ENCODE peak calls at places on chromosomes 2 and 18, in seven cellular contexts. One of them, this sample, is unnamed.

GRCh38 chr2:68588589-68588988 is 54.8 kb upstream of the PROKR1 start:
- DNase-seq in mesenchymal stem cell: no peak
- DNase-seq in H1: no peak
- DNase-seq in IMR-90: no peak
- DNase-seq in neuronal stem cell: no peak
- DNase-seq in trophoblast cell: no peak
- DNase-seq in mesendoderm: no peak
- DNase-seq in this sample: no peak

GRCh38 chr2:198314559-198315153 is 510.3 kb downstream of the PLCL1 start:
- DNase-seq in H1: no peak
- DNase-seq in trophoblast cell: no peak
- DNase-seq in neuronal stem cell: peak; percentile 50
- DNase-seq in mesenchymal stem cell: peak; percentile 71
- DNase-seq in mesendoderm: peak; percentile 74
- DNase-seq in IMR-90: peak; percentile 65
- DNase-seq in this sample: no peak

GRCh38 chr2:202007015-202008011 is 26.3 kb upstream of the FZD7 start:
- DNase-seq in trophoblast cell: no peak
- DNase-seq in IMR-90: no peak
- DNase-seq in neuronal stem cell: no peak
- DNase-seq in mesenchymal stem cell: no peak
- DNase-seq in H1: no peak
- DNase-seq in mesendoderm: no peak
- DNase-seq in this sample: no peak

GRCh38 chr2:197113221-197113831 is 186.8 kb upstream of the PGAP1 start:
- DNase-seq in neuronal stem cell: no peak
- DNase-seq in mesenchymal stem cell: peak; percentile 55
- DNase-seq in H1: no peak
- DNase-seq in mesendoderm: no peak
- DNase-seq in IMR-90: peak; percentile 45
- DNase-seq in trophoblast cell: no peak
- DNase-seq in this sample: no peak

GRCh38 chr2:167331636-167332232 is 443.5 kb downstream of the XIRP2 start:
- DNase-seq in trophoblast cell: no peak
- DNase-seq in H1: peak; percentile 85
- DNase-seq in neuronal stem cell: peak; percentile 70
- DNase-seq in mesendoderm: peak; percentile 96
- DNase-seq in IMR-90: no peak
- DNase-seq in mesenchymal stem cell: no peak
- DNase-seq in this sample: peak; percentile 85

GRCh38 chr2:100013892-100014677 is 128.3 kb downstream of the AFF3 start:
- DNase-seq in neuronal stem cell: peak; percentile 14
- DNase-seq in mesenchymal stem cell: peak; percentile 97
- DNase-seq in trophoblast cell: peak; percentile 74
- DNase-seq in H1: no peak
- DNase-seq in mesendoderm: peak; percentile 96
- DNase-seq in IMR-90: peak; percentile 99
- DNase-seq in this sample: peak; percentile 55

GRCh38 chr2:182649316-182649715 is 66.7 kb upstream of the DNAJC10 start:
- DNase-seq in H1: no peak
- DNase-seq in neuronal stem cell: peak; percentile 12
- DNase-seq in trophoblast cell: no peak
- DNase-seq in mesenchymal stem cell: peak; percentile 58
- DNase-seq in mesendoderm: peak; percentile 78
- DNase-seq in IMR-90: peak; percentile 46
- DNase-seq in this sample: peak; percentile 60

GRCh38 chr2:160210599-160211138 is 10.6 kb upstream of the ITGB6 start:
- DNase-seq in H1: peak; percentile 89
- DNase-seq in mesendoderm: peak; percentile 77
- DNase-seq in trophoblast cell: peak; percentile 82
- DNase-seq in mesenchymal stem cell: no peak
- DNase-seq in IMR-90: peak; percentile 38
- DNase-seq in neuronal stem cell: peak; percentile 51
- DNase-seq in this sample: peak; percentile 81

GRCh38 chr2:63594622-63595021 is 5.9 kb downstream of the MDH1 start:
- DNase-seq in H1: no peak
- DNase-seq in trophoblast cell: no peak
- DNase-seq in mesendoderm: no peak
- DNase-seq in neuronal stem cell: no peak
- DNase-seq in IMR-90: no peak
- DNase-seq in mesenchymal stem cell: no peak
- DNase-seq in this sample: no peak

GRCh38 chr2:152549428-152549827 is 167.8 kb downstream of the PRPF40A start:
- DNase-seq in mesenchymal stem cell: no peak
- DNase-seq in H1: no peak
- DNase-seq in neuronal stem cell: no peak
- DNase-seq in IMR-90: peak; percentile 33
- DNase-seq in mesendoderm: no peak
- DNase-seq in trophoblast cell: no peak
- DNase-seq in this sample: no peak

GRCh38 chr2:240291337-240291751 is 144.1 kb upstream of the GPC1 start:
- DNase-seq in trophoblast cell: no peak
- DNase-seq in H1: no peak
- DNase-seq in mesendoderm: no peak
- DNase-seq in neuronal stem cell: no peak
- DNase-seq in IMR-90: no peak
- DNase-seq in mesenchymal stem cell: no peak
- DNase-seq in this sample: no peak

GRCh38 chr2:12819098-12819465 is 102.3 kb downstream of the TRIB2 start:
- DNase-seq in neuronal stem cell: no peak
- DNase-seq in mesendoderm: peak; percentile 77
- DNase-seq in IMR-90: peak; percentile 99
- DNase-seq in H1: no peak
- DNase-seq in mesenchymal stem cell: peak; percentile 98
- DNase-seq in trophoblast cell: peak; percentile 70
- DNase-seq in this sample: no peak

GRCh38 chr2:147603434-147604225 is 241.2 kb upstream of the ACVR2A start:
- DNase-seq in neuronal stem cell: no peak
- DNase-seq in mesendoderm: no peak
- DNase-seq in H1: no peak
- DNase-seq in IMR-90: no peak
- DNase-seq in trophoblast cell: peak; percentile 54
- DNase-seq in mesenchymal stem cell: no peak
- DNase-seq in this sample: no peak

GRCh38 chr2:182302174-182302573 is 124.7 kb downstream of the PDE1A start:
- DNase-seq in trophoblast cell: no peak
- DNase-seq in IMR-90: peak; percentile 90
- DNase-seq in neuronal stem cell: no peak
- DNase-seq in H1: no peak
- DNase-seq in mesenchymal stem cell: peak; percentile 46
- DNase-seq in mesendoderm: no peak
- DNase-seq in this sample: no peak

GRCh38 chr18:55404811-55405654 is 183.0 kb downstream of the TCF4 start:
- DNase-seq in trophoblast cell: no peak
- DNase-seq in neuronal stem cell: no peak
- DNase-seq in IMR-90: no peak
- DNase-seq in mesenchymal stem cell: no peak
- DNase-seq in H1: no peak
- DNase-seq in mesendoderm: no peak
- DNase-seq in this sample: no peak

GRCh38 chr2:9220201-9220600 is 13.6 kb downstream of the ASAP2 start:
- DNase-seq in H1: no peak
- DNase-seq in mesenchymal stem cell: no peak
- DNase-seq in neuronal stem cell: no peak
- DNase-seq in mesendoderm: no peak
- DNase-seq in IMR-90: no peak
- DNase-seq in trophoblast cell: no peak
- DNase-seq in this sample: no peak

GRCh38 chr2:46335404-46335965 is 38.3 kb downstream of the EPAS1 start:
- DNase-seq in neuronal stem cell: peak; percentile 20
- DNase-seq in mesenchymal stem cell: peak; percentile 92
- DNase-seq in mesendoderm: peak; percentile 68
- DNase-seq in H1: peak; percentile 56
- DNase-seq in trophoblast cell: no peak
- DNase-seq in IMR-90: peak; percentile 88
- DNase-seq in this sample: peak; percentile 61

GRCh38 chr2:150716186-150716585 is 228.7 kb upstream of the RND3 start:
- DNase-seq in neuronal stem cell: no peak
- DNase-seq in mesenchymal stem cell: no peak
- DNase-seq in IMR-90: no peak
- DNase-seq in mesendoderm: no peak
- DNase-seq in trophoblast cell: no peak
- DNase-seq in H1: no peak
- DNase-seq in this sample: no peak

GRCh38 chr2:173496746-173497145 is 142.1 kb downstream of the CDCA7 start:
- DNase-seq in mesenchymal stem cell: peak; percentile 55
- DNase-seq in IMR-90: peak; percentile 53
- DNase-seq in neuronal stem cell: no peak
- DNase-seq in mesendoderm: no peak
- DNase-seq in H1: no peak
- DNase-seq in trophoblast cell: no peak
- DNase-seq in this sample: no peak

GRCh38 chr2:189049709-189050108 is 75.5 kb downstream of the COL3A1 start:
- DNase-seq in neuronal stem cell: no peak
- DNase-seq in mesenchymal stem cell: no peak
- DNase-seq in trophoblast cell: no peak
- DNase-seq in H1: no peak
- DNase-seq in IMR-90: peak; percentile 58
- DNase-seq in mesendoderm: no peak
- DNase-seq in this sample: no peak

GRCh38 chr2:216526939-216527338 is 28.3 kb downstream of the RPL37A start:
- DNase-seq in mesenchymal stem cell: no peak
- DNase-seq in mesendoderm: no peak
- DNase-seq in trophoblast cell: no peak
- DNase-seq in neuronal stem cell: no peak
- DNase-seq in H1: no peak
- DNase-seq in IMR-90: no peak
- DNase-seq in this sample: no peak

GRCh38 chr2:218368621-218369153 is 12.0 kb downstream of the CATIP start:
- DNase-seq in mesendoderm: peak; percentile 83
- DNase-seq in neuronal stem cell: no peak
- DNase-seq in H1: peak; percentile 54
- DNase-seq in trophoblast cell: peak; percentile 80
- DNase-seq in mesenchymal stem cell: peak; percentile 46
- DNase-seq in IMR-90: no peak
- DNase-seq in this sample: peak; percentile 68

DNA sequence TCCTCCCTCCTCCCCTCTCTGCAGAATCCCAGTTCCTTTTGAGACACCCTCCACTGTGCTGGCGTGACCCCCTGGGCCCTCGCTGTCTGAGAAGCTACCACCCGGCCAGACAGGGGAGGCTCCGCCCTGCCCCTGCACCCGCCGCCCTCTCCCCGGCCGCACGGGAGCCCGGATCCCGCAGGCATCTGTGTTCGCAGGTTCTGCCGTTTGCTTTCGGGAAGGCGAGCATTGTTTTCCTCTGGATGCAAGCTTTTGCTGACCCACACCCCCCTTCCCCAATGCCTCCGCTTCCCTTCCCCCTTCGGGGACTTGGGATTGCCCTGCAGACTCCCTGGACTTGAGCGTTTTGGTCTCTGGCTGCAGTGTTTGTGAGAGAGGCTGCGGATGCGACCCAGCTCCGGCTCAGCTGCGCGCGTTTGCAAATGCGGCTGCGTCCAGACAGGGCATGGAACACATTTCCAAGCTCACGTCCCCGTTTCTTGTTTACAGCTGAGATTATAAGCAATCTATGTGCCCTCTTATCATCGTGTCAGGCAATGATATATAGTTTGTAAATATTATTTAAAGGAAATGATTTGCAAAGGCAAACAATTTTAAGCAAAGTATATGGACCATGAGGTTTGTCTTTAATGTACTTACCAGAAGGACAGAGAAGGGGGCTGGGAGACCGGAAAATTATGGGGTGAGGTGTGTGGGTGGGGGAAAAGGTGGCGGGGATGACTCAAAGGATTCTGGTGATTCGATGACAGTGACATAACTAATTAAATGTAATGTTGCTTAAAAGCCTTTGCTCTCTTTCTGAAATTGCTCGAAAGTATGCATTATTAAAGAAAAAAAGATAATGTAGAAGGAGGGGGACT is 631.8 kb downstream of the NYAP2 start:
- DNase-seq in IMR-90: peak; percentile 69
- DNase-seq in mesenchymal stem cell: peak; percentile 84
- DNase-seq in mesendoderm: peak; percentile 97
- DNase-seq in H1: peak; percentile 82
- DNase-seq in trophoblast cell: no peak
- DNase-seq in neuronal stem cell: peak; percentile 90
- DNase-seq in this sample: peak; percentile 83
- H3K18ac ChIP-seq in IMR-90: peak overlapping the region; percentile 83
- H3K18ac ChIP-seq in mesenchymal stem cell: peak overlapping the region; percentile 68
- H3K18ac ChIP-seq in mesendoderm: peak overlapping the region; percentile 97
- H3K18ac ChIP-seq in H1: peak overlapping the region; percentile 61
- H3K18ac ChIP-seq in trophoblast cell: no peak overlapping the region
- H3K18ac ChIP-seq in neuronal stem cell: peak overlapping the region; percentile 51
- H3K18ac ChIP-seq in this sample: peak overlapping the region; percentile 33

GRCh38 chr2:55154525-55155030 is 77.5 kb downstream of the CLHC1 start:
- DNase-seq in trophoblast cell: no peak
- DNase-seq in H1: no peak
- DNase-seq in mesendoderm: no peak
- DNase-seq in mesenchymal stem cell: no peak
- DNase-seq in IMR-90: no peak
- DNase-seq in neuronal stem cell: no peak
- DNase-seq in this sample: no peak
- H3K4me2 ChIP-seq in trophoblast cell: no peak overlapping the region
- H3K4me2 ChIP-seq in H1: no peak overlapping the region
- H3K4me2 ChIP-seq in mesendoderm: no peak overlapping the region
- H3K4me2 ChIP-seq in mesenchymal stem cell: no peak overlapping the region
- H3K4me2 ChIP-seq in IMR-90: no peak overlapping the region
- H3K4me2 ChIP-seq in neuronal stem cell: no peak overlapping the region
- H3K4me2 ChIP-seq in this sample: no peak overlapping the region

GRCh38 chr18:6751207-6751606 is 21.7 kb downstream of the ARHGAP28 start:
- DNase-seq in trophoblast cell: no peak
- DNase-seq in H1: no peak
- DNase-seq in mesenchymal stem cell: no peak
- DNase-seq in neuronal stem cell: no peak
- DNase-seq in mesendoderm: no peak
- DNase-seq in IMR-90: no peak
- DNase-seq in this sample: no peak
- H3K18ac ChIP-seq in trophoblast cell: no peak overlapping the region
- H3K18ac ChIP-seq in H1: no peak overlapping the region
- H3K18ac ChIP-seq in mesenchymal stem cell: no peak overlapping the region
- H3K18ac ChIP-seq in neuronal stem cell: no peak overlapping the region
- H3K18ac ChIP-seq in mesendoderm: peak overlapping the region; percentile 99
- H3K18ac ChIP-seq in IMR-90: peak overlapping the region; percentile 93
- H3K18ac ChIP-seq in this sample: no peak overlapping the region

GRCh38 chr2:28294451-28294850 is 98.2 kb upstream of the FOSL2 start:
- DNase-seq in H1: no peak
- DNase-seq in mesendoderm: no peak
- DNase-seq in neuronal stem cell: no peak
- DNase-seq in mesenchymal stem cell: no peak
- DNase-seq in trophoblast cell: no peak
- DNase-seq in IMR-90: no peak
- DNase-seq in this sample: no peak

GRCh38 chr2:28293416-28293815 is 99.2 kb upstream of the FOSL2 start:
- DNase-seq in neuronal stem cell: no peak
- DNase-seq in IMR-90: no peak
- DNase-seq in H1: no peak
- DNase-seq in trophoblast cell: peak; percentile 72
- DNase-seq in mesenchymal stem cell: no peak
- DNase-seq in mesendoderm: no peak
- DNase-seq in this sample: no peak

GRCh38 chr2:28291811-28292455 is 100.7 kb upstream of the FOSL2 start:
- DNase-seq in mesendoderm: no peak
- DNase-seq in H1: no peak
- DNase-seq in mesenchymal stem cell: peak; percentile 59
- DNase-seq in IMR-90: peak; percentile 62
- DNase-seq in trophoblast cell: no peak
- DNase-seq in neuronal stem cell: no peak
- DNase-seq in this sample: no peak

GRCh38 chr2:28296243-28296642 is 96.4 kb upstream of the FOSL2 start:
- DNase-seq in H1: no peak
- DNase-seq in mesendoderm: no peak
- DNase-seq in IMR-90: peak; percentile 87
- DNase-seq in trophoblast cell: no peak
- DNase-seq in neuronal stem cell: no peak
- DNase-seq in mesenchymal stem cell: peak; percentile 84
- DNase-seq in this sample: no peak

GRCh38 chr2:28292491-28292890 is 100.2 kb upstream of the FOSL2 start:
- DNase-seq in mesendoderm: no peak
- DNase-seq in mesenchymal stem cell: peak; percentile 51
- DNase-seq in H1: no peak
- DNase-seq in trophoblast cell: no peak
- DNase-seq in IMR-90: peak; percentile 70
- DNase-seq in neuronal stem cell: no peak
- DNase-seq in this sample: no peak
- H3K4me2 ChIP-seq in mesendoderm: no peak overlapping the region
- H3K4me2 ChIP-seq in mesenchymal stem cell: no peak overlapping the region
- H3K4me2 ChIP-seq in H1: no peak overlapping the region
- H3K4me2 ChIP-seq in trophoblast cell: no peak overlapping the region
- H3K4me2 ChIP-seq in IMR-90: no peak overlapping the region
- H3K4me2 ChIP-seq in neuronal stem cell: no peak overlapping the region
- H3K4me2 ChIP-seq in this sample: no peak overlapping the region

This sample was measured in H9.